ENCODE peak calls at places on chromosomes 6 and 20, in five cellular contexts. Y, W, J, L and B are unnamed samples.
A peak's percentile ranks its signal among the peaks of the same experiment; 100 is the strongest.

GRCh38 chr20:41231850-41232249 is 85.7 kb downstream of the ZHX3 start:
- ATAC-seq in W (no peak), L (no peak), J (no peak), Y (no peak), B (no peak)

GRCh38 chr6:25014806-25015560 is 79.2 kb upstream of the RIPOR2 start:
- ATAC-seq in L (peak; percentile 76), Y (peak; percentile 25), W (peak; percentile 43), J (peak; percentile 54), B (peak; percentile 78)

GRCh38 chr6:124482071-124482491 is 480.2 kb upstream of the RNF217 start:
- ATAC-seq in W (no peak), L (no peak), Y (no peak), J (no peak), B (no peak)

GRCh38 chr6:56995347-56995746 is 40.4 kb downstream of the BEND6 start:
- ATAC-seq in J (no peak), L (no peak), Y (no peak), W (no peak), B (no peak)

GRCh38 chr6:17640477-17640917 is 40.4 kb downstream of the FAM8A1 start:
- ATAC-seq in W (no peak), L (no peak), J (no peak), Y (no peak), B (no peak)

GRCh38 chr6:158366363-158366762 is 54.1 kb downstream of the TULP4 start:
- ATAC-seq in L (no peak), J (no peak), Y (no peak), W (no peak), B (no peak)

GRCh38 chr20:53940883-53941546 is 129.4 kb downstream of the BCAS1 start:
- ATAC-seq in J (no peak), W (peak; percentile 55), L (no peak), Y (peak; percentile 39), B (no peak)

GRCh38 chr6:43509142-43509983 is 783 bp downstream of the LRRC73 start:
- ATAC-seq in J (peak; percentile 16), Y (no peak), L (peak; percentile 4), W (peak; percentile 4), B (peak; percentile 15)

GRCh38 chr6:160386869-160387518 is 38.8 kb downstream of the SLC22A3 start:
- ATAC-seq in Y (peak; percentile 30), W (no peak), J (no peak), L (no peak), B (peak; percentile 68)

GRCh38 chr6:13098006-13098405 is 230.3 kb downstream of the TBC1D7 start:
- ATAC-seq in Y (no peak), W (no peak), J (no peak), L (no peak), B (no peak)

GRCh38 chr20:49790077-49790798 is 22.4 kb upstream of the SLC9A8 start:
- ATAC-seq in W (no peak), J (no peak), Y (no peak), L (no peak), B (peak; percentile 25)

GRCh38 chr6:52815167-52816092 is 11.8 kb upstream of the GSTA1 start:
- ATAC-seq in Y (peak; percentile 67), J (peak; percentile 84), L (peak; percentile 32), W (peak; percentile 99), B (peak; percentile 55)

GRCh38 chr6:101259446-101259845 is 134.1 kb upstream of the GRIK2 start:
- ATAC-seq in Y (no peak), J (no peak), W (no peak), L (no peak), B (no peak)

GRCh38 chr20:36399147-36399968 is 93.2 kb downstream of the DLGAP4 start:
- ATAC-seq in W (peak; percentile 90), Y (no peak), J (peak; percentile 66), L (peak; percentile 37), B (no peak)

GRCh38 chr6:32169211-32169610 is 4.8 kb downstream of the EGFL8 start:
- ATAC-seq in L (no peak), J (no peak), W (peak; percentile 11), Y (no peak), B (no peak)